ENCODE peak calls at places on chromosome 5, in four cellular contexts. V is stomach, F is K562, N is transverse colon. X is an unnamed sample.

GRCh38 chr5:137960141-137960540 is 70.9 kb downstream of the PKD2L2 start:
- DNase-seq in V (no peak), F (no peak), N (no peak), X (no peak)

GRCh38 chr5:178340637-178341036 is 108.0 kb upstream of the PHYKPL start:
- DNase-seq in V (no peak), F (no peak), N (no peak), X (no peak)

GRCh38 chr5:75042511-75042910 is 9.8 kb downstream of the GCNT4 start:
- DNase-seq in V (no peak), F (no peak), N (no peak), X (no peak)

GRCh38 chr5:28557114-28557513 is 1518.7 kb upstream of the CDH9 start:
- DNase-seq in V (no peak), F (no peak), N (no peak), X (no peak)

GRCh38 chr5:2739360-2740050 is 12.0 kb downstream of the IRX2 start:
- DNase-seq in V (peak), F (no peak), N (no peak), X (no peak)

GRCh38 chr5:57955506-57955905 is 472.9 kb upstream of the ACTBL2 start:
- DNase-seq in V (no peak), F (no peak), N (no peak), X (no peak)

GRCh38 chr5:32605766-32606152 is 20.4 kb downstream of the SUB1 start:
- DNase-seq in V (no peak), F (no peak), N (no peak), X (no peak)

GRCh38 chr5:23507278-23507685 is at the start of gene PRDM9:
- DNase-seq in V (no peak), F (peak), N (peak), X (no peak)

GRCh38 chr5:32387841-32388240 is 56.7 kb downstream of the ZFR start:
- DNase-seq in V (no peak), F (no peak), N (no peak), X (no peak)

GRCh38 chr5:89034588-89034987 is 151.6 kb upstream of the MEF2C start:
- DNase-seq in V (no peak), F (no peak), N (no peak), X (no peak)

GRCh38 chr5:42889311-42889933 is 77.7 kb upstream of the SELENOP start:
- DNase-seq in V (peak), F (peak), N (peak), X (peak)

GRCh38 chr5:108681079-108681921 is 66.4 kb upstream of the FER start:
- DNase-seq in V (no peak), F (peak), N (no peak), X (peak)

GRCh38 chr5:68839019-68839552 is 254.7 kb upstream of the SLC30A5 start:
- DNase-seq in V (no peak), F (no peak), N (no peak), X (no peak)

GRCh38 chr5:55160493-55161209 is 680 bp downstream of the GPX8 start:
- DNase-seq in V (peak), F (no peak), N (peak), X (no peak)

GRCh38 chr5:34535433-34535832 is 120.7 kb upstream of the RAI14 start:
- DNase-seq in V (no peak), F (no peak), N (no peak), X (no peak)

GRCh38 chr5:87116821-87117512 is 150.7 kb upstream of the RASA1 start:
- DNase-seq in V (no peak), F (no peak), N (no peak), X (peak)

GRCh38 chr5:35229076-35230042 is 928 bp downstream of the PRLR start:
- DNase-seq in V (peak), F (no peak), N (peak), X (peak)

GRCh38 chr5:134784946-134785620 is 26.5 kb downstream of the DDX46 start:
- DNase-seq in V (no peak), F (no peak), N (no peak), X (no peak)

GRCh38 chr5:73135429-73136276 is 15.3 kb downstream of the TMEM171 start:
- DNase-seq in V (no peak), F (peak), N (no peak), X (no peak)

GRCh38 chr5:148846930-148847329 is 20.5 kb downstream of the ADRB2 start:
- DNase-seq in V (no peak), F (no peak), N (no peak), X (no peak)

GRCh38 chr5:54309237-54309636 is 1.1 kb downstream of the ARL15 start:
- DNase-seq in V (no peak), F (no peak), N (no peak), X (no peak)

GRCh38 chr5:137282216-137282615 is 216.9 kb downstream of the SPOCK1 start:
- DNase-seq in V (no peak), F (no peak), N (no peak), X (no peak)

GRCh38 chr5:91189480-91190332 is 193.4 kb downstream of the ARRDC3 start:
- DNase-seq in V (no peak), F (no peak), N (peak), X (no peak)

GRCh38 chr5:124651663-124652513 is 94.6 kb downstream of the ZNF608 start:
- DNase-seq in V (peak), F (peak), N (peak), X (peak)

GRCh38 chr5:41281215-41281810 is 68.0 kb upstream of the C6 start:
- DNase-seq in V (no peak), F (no peak), N (no peak), X (no peak)

GRCh38 chr5:77630246-77631165 is 8.0 kb downstream of the OTP start:
- DNase-seq in V (peak), F (no peak), N (peak), X (peak)
- TF ChIP-seq POLR2A in V (no peak), F (no peak), N (no peak), X (peak)

DNA sequence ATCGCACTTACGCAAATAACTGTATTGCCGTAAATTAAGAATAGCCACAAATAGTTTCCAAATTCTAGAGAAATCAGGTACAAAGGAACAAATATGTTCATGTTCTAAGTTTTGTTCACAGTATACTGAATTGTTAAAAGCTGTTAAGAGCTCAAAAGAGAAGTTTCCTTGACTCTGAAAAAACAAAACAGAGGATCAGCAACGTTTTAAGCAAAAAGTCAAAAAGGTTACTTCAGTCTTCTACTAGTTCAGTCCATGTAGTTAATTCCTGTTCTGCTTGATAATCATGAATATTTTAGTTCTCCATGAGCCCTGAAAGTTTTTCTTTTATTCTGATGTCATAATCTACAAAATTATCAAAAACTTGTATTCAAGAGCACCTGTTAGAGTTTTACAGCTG is 128.6 kb upstream of the MAST4 start:
- DNase-seq in V (no peak), F (no peak), N (no peak), X (no peak)
- TF ChIP-seq POLR2AphosphoS5 in V (no peak), F (no peak), N (no peak), X (no peak)

DNA sequence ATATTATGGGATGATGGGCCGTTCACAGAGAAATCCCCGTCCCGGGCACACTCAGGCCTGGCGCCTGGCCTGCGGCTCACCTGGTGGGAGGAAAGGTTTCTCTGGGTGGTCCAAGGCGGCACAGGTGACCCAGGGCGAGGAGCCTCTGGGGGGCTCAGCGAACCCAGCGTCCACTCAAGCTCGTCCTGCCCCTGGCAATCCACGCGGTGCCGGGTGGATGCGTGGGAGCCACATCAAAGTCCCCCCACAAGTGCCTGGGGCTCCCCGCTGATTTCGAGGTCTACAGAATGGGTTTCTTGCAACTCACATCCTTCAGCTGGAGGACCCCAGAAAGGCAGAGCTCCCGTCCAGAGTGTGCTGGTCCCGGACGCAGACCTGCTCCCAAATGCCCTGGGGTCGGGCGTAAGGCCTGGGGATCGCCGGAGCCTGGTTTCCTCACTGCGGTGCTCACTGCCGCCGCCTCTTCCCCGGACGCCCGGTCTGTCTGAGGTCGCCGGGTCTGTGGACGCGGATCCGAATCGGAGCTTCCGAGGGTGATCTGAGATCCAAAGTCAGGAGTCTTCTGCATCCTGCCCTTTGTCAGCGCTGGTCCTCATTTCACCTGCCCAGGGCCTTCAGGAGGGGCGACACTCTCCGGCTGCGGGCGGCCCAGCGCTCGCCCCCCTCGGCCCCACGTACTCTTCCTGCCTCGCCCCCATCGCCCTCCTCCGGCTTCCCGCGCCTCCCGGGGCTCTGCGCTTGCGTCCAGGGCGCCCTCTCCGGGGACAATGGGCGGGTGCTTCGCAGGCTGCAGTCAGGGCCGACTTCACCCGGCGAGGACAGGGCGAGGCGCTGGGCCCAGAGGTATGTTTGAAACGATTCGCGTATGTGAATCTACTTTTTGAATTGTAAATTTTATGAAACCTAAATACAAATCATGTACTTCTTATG is 20.0 kb upstream of the RUFY1 start:
- DNase-seq in V (peak), F (peak), N (peak), X (peak)
- TF ChIP-seq POLR2A in V (no peak), F (no peak), N (no peak), X (no peak)

GRCh38 chr5:61569353-61569752 is 237.3 kb downstream of the ZSWIM6 start:
- DNase-seq in V (no peak), F (no peak), N (no peak), X (no peak)

GRCh38 chr5:61567337-61567736 is 235.3 kb downstream of the ZSWIM6 start:
- DNase-seq in V (no peak), F (no peak), N (no peak), X (no peak)

GRCh38 chr5:61572959-61573358 is 240.9 kb downstream of the ZSWIM6 start:
- DNase-seq in V (no peak), F (no peak), N (no peak), X (no peak)

GRCh38 chr5:61575103-61575502 is 243.0 kb downstream of the ZSWIM6 start:
- DNase-seq in V (no peak), F (peak), N (no peak), X (no peak)

DNA sequence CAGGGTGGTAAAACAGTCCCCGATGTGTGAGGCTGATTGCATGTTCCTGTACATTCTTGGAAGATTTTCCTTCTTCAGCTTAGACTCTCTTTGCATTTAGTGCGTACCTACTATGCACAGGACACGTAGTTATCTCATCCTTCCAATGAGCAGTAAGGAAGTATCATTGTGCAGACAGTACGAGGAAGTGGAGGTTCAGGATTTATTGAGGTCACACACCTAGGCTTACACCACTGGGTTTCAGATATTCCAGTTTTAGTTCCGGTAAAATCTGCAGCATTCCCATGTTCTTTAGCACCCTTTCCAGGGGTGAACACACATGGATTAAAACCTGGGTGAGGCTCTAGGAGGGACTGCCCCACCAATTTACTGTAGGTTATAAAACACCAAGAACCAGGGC is 238.7 kb downstream of the ZSWIM6 start:
- DNase-seq in V (no peak), F (no peak), N (no peak), X (no peak)
- TF ChIP-seq POLR2AphosphoS5 in V (no peak), F (no peak), N (no peak), X (no peak)

GRCh38 chr5:59767753-59768159 is 125.8 kb downstream of the PDE4D start:
- DNase-seq in V (no peak), F (no peak), N (no peak), X (no peak)

GRCh38 chr5:59769041-59769360 is 124.5 kb downstream of the PDE4D start:
- DNase-seq in V (no peak), F (no peak), N (no peak), X (no peak)

GRCh38 chr5:59766394-59766793 is 127.1 kb downstream of the PDE4D start:
- DNase-seq in V (peak), F (no peak), N (peak), X (no peak)

GRCh38 chr5:59769832-59770231 is 123.7 kb downstream of the PDE4D start:
- DNase-seq in V (no peak), F (no peak), N (no peak), X (no peak)

DNA sequence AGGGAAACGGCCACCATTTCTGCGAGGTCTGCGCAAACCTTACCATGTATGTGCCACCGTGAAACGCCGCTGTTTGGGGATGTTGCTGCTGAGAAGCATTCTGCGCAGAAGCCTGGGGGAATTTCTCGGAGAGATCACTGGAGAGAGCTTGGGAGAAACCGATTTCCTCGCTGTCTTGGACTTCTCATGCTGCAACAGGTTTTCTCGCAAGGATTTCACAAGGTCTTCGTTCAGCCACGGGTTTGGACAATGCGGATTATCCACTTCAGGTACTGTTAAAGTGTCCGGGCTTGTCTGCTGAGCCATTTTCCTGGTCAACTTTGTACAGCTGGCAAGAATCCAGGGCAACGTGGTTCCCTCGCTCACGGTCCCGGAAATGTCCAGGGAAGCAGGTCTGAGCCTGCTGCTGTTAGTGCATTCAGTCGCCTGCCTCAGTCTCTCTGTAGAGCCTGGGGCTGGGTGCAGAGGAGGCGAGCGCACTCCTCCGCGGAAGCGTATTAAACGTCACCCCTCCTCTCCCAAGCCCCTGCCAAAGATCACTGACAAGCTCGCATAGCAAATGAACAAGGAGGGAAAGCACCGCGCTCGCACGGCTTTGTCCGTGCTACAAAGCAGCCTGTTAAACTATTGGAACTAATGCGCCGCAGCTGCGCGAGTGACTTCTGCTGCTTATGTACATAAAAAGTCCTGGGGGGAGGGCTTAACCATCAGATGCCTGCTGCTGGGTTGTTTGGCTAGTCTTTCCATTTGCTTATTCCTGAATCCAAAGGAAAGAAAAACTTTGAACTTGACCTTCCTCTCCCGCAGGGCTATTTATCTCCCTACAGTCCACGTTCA is 125.1 kb downstream of the PDE4D start:
- DNase-seq in V (peak), F (no peak), N (peak), X (no peak)
- TF ChIP-seq POLR2A in V (no peak), F (no peak), N (peak), X (no peak)

DNA sequence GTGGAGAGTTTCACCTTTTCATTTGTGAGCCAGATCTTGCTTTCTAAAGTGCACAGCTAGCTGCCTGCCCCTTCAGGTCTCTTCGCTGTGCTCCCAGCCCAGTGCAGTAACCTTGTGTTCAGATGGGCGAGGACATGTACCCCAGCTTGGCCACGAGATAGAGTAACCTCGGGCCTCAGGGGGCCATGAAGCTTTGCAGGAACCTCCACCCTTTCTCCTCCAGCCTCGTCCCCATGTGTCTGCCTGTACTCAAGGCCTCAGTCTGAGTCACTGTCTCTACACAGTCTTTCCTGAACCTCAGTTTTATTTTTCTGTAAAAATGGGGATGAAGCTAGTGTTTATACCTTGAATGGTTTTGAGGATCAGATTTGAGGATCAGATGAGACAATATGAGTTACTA is 37.9 kb downstream of the ERGIC1 start:
- DNase-seq in V (no peak), F (no peak), N (no peak), X (no peak)
- TF ChIP-seq POLR2AphosphoS5 in V (no peak), F (no peak), N (no peak), X (no peak)

DNA sequence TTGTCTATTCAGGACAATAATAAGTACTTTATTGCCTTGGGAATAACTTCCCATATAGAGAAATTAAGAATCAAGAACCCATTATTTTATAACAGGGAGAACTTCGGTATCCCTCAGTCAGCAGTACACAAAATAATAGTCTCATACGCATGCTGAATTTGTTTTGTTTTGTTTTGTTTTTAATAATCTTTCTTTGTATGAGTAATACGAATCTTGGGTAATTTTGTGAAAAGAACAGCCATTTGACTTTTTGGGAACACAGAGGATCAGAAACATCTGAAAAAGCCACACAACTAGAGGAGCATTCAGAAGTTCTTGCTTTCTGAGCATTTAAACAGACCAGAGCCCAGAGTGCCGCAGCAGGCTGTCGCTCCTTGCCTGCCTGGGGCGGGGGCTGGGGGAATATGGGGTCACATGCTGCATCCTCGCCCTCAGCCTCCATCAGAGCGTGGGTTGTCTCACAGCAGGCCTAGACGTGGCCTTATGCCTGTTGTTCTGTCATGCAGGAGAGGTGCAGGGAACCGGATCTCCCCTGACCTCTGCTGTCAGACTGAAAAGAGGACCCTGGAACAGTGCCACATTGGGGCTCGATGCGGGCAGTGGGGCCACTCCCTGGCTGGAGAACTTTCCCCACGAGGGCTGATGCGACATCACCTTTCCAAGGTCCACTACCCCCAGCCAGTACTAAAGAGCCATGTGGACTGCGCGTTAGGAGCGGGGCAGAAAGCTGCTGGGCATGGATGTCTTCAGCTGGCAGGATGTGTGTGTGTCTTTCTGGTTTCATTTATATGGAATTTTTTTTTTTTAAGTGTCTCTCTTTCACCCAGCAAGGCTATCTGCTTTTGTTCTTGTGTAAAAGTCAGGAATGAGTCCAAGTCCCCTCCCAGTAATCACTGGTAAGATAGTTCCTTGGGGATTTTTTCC is 133.4 kb upstream of the OTULINL start:
- DNase-seq in V (no peak), F (no peak), N (no peak), X (no peak)
- TF ChIP-seq POLR2A in V (no peak), F (no peak), N (no peak), X (no peak)

GRCh38 chr5:66818935-66819328 is 222.7 kb downstream of the MAST4 start:
- DNase-seq in V (no peak), F (no peak), N (no peak), X (no peak)
- TF ChIP-seq POLR2AphosphoS5 in V (no peak), F (no peak), N (no peak), X (no peak)

GRCh38 chr5:141510850-141511718 is 22.2 kb downstream of the PCDHGC5 start:
- DNase-seq in V (no peak), F (no peak), N (no peak), X (peak)
- TF ChIP-seq POLR2A in V (no peak), F (no peak), N (no peak), X (peak)

GRCh38 chr5:76402251-76402879 is 720 bp upstream of the IQGAP2 start:
- DNase-seq in V (peak), F (peak), N (peak), X (peak)

GRCh38 chr5:76404694-76405306 is 1.7 kb downstream of the IQGAP2 start:
- DNase-seq in V (no peak), F (peak), N (no peak), X (no peak)

GRCh38 chr5:76403713-76403962 is 553 bp downstream of the IQGAP2 start:
- DNase-seq in V (no peak), F (no peak), N (no peak), X (peak)

GRCh38 chr5:76402880-76403712 is at the start of gene IQGAP2:
- DNase-seq in V (peak), F (peak), N (peak), X (peak)

GRCh38 chr5:76403963-76404693 is 1.0 kb downstream of the IQGAP2 start:
- DNase-seq in V (peak), F (peak), N (peak), X (no peak)
- TF ChIP-seq POLR2AphosphoS5 in V (no peak), F (no peak), N (no peak), X (no peak)

X was measured in GM12892.